ENCODE peak calls at places on chromosomes 3 and 15, in ten cellular contexts. C, O, E, B, P, F, J, Q, G and K are unnamed samples.
A peak's percentile ranks its signal among the peaks of the same experiment; 100 is the strongest.

GRCh38 chr3:187261541-187261969 is 30.0 kb downstream of the MASP1 start:
- DNase-seq in C (no peak), O (no peak), E (no peak), B (no peak), P (no peak), F (no peak), J (no peak), Q (no peak), G (no peak), K (no peak)

GRCh38 chr3:67292356-67293225 is 294.5 kb downstream of the KBTBD8 start:
- DNase-seq in C (no peak), O (no peak), E (no peak), B (no peak), P (no peak), F (no peak), J (no peak), Q (no peak), G (no peak), K (no peak)

GRCh38 chr15:38414351-38414750 is 39.6 kb upstream of the FAM98B start:
- DNase-seq in C (peak; percentile 45), O (no peak), E (no peak), B (no peak), P (peak; percentile 21), F (peak; percentile 53), J (no peak), Q (peak; percentile 33), G (peak; percentile 70), K (peak; percentile 71)

GRCh38 chr3:178777718-178778411 is 241.6 kb downstream of the KCNMB2 start:
- DNase-seq in C (peak; percentile 8), O (no peak), E (peak; percentile 11), B (peak; percentile 31), P (no peak), F (peak; percentile 70), J (no peak), Q (no peak), G (peak; percentile 68), K (peak; percentile 83)

GRCh38 chr15:45863881-45864580 is 229.2 kb downstream of the SQOR start:
- DNase-seq in C (no peak), O (no peak), E (no peak), B (no peak), P (peak; percentile 33), F (no peak), J (no peak), Q (no peak), G (no peak), K (no peak)

GRCh38 chr3:152611905-152612304 is 223.0 kb upstream of the P2RY1 start:
- DNase-seq in C (no peak), O (no peak), E (no peak), B (no peak), P (no peak), F (no peak), J (no peak), Q (no peak), G (no peak), K (no peak)

GRCh38 chr3:137764563-137765309 is 621 bp downstream of the SOX14 start:
- DNase-seq in C (no peak), O (no peak), E (no peak), B (no peak), P (no peak), F (no peak), J (peak; percentile 71), Q (peak; percentile 34), G (no peak), K (no peak)

GRCh38 chr3:88059380-88060160 is 515 bp downstream of the ZNF654 start:
- DNase-seq in C (peak; percentile 11), O (no peak), E (no peak), B (no peak), P (no peak), F (no peak), J (no peak), Q (peak; percentile 59), G (no peak), K (peak; percentile 25)

GRCh38 chr3:10026084-10026890 is at the start of gene FANCD2:
- DNase-seq in C (peak; percentile 86), O (no peak), E (peak; percentile 75), B (peak; percentile 85), P (peak; percentile 89), F (peak; percentile 77), J (peak; percentile 99), Q (peak; percentile 77), G (peak; percentile 61), K (peak; percentile 91)

GRCh38 chr3:44554626-44555592 is at the start of gene ZKSCAN7:
- DNase-seq in C (peak; percentile 66), O (no peak), E (peak; percentile 74), B (peak; percentile 6), P (peak; percentile 64), F (no peak), J (peak; percentile 92), Q (no peak), G (peak; percentile 68), K (peak; percentile 52)

GRCh38 chr15:58590901-58591300 is 158.6 kb downstream of the ADAM10 start:
- DNase-seq in C (no peak), O (no peak), E (no peak), B (no peak), P (no peak), F (no peak), J (no peak), Q (no peak), G (no peak), K (no peak)

GRCh38 chr3:188272481-188273372 is 118.8 kb downstream of the LPP start:
- DNase-seq in C (peak; percentile 54), O (no peak), E (no peak), B (no peak), P (no peak), F (peak; percentile 95), J (no peak), Q (peak; percentile 50), G (peak; percentile 77), K (peak; percentile 50)

GRCh38 chr3:114758828-114759709 is 388.0 kb downstream of the ZBTB20 start:
- DNase-seq in C (no peak), O (peak; percentile 83), E (no peak), B (no peak), P (peak; percentile 37), F (peak; percentile 10), J (no peak), Q (peak; percentile 23), G (peak; percentile 44), K (no peak)

GRCh38 chr15:26838742-26839460 is 28.0 kb upstream of the GABRA5 start:
- DNase-seq in C (no peak), O (no peak), E (no peak), B (no peak), P (no peak), F (no peak), J (no peak), Q (no peak), G (no peak), K (peak; percentile 6)

GRCh38 chr3:105674437-105675065 is 194.3 kb downstream of the CBLB start:
- DNase-seq in C (no peak), O (no peak), E (no peak), B (no peak), P (no peak), F (no peak), J (no peak), Q (no peak), G (no peak), K (no peak)

GRCh38 chr3:115165266-115165665 is 18.2 kb upstream of the ZBTB20 start:
- DNase-seq in C (no peak), O (no peak), E (no peak), B (no peak), P (no peak), F (no peak), J (no peak), Q (no peak), G (no peak), K (no peak)

GRCh38 chr3:30795176-30795575 is 99.3 kb downstream of the GADL1 start:
- DNase-seq in C (no peak), O (no peak), E (no peak), B (no peak), P (no peak), F (peak; percentile 12), J (no peak), Q (no peak), G (no peak), K (no peak)

GRCh38 chr3:165355316-165355715 is 159.1 kb upstream of the SLITRK3 start:
- DNase-seq in C (no peak), O (no peak), E (no peak), B (no peak), P (no peak), F (no peak), J (no peak), Q (no peak), G (no peak), K (no peak)

GRCh38 chr3:25728101-25728500 is 55.1 kb downstream of the NGLY1 start:
- DNase-seq in C (no peak), O (peak; percentile 10), E (no peak), B (no peak), P (no peak), F (no peak), J (no peak), Q (no peak), G (no peak), K (no peak)

GRCh38 chr3:46552538-46552937 is 13.6 kb downstream of the LRRC2 start:
- DNase-seq in C (no peak), O (no peak), E (no peak), B (no peak), P (no peak), F (no peak), J (no peak), Q (no peak), G (no peak), K (no peak)

GRCh38 chr3:78721771-78722543 is 1045.8 kb downstream of the ROBO1 start:
- DNase-seq in C (no peak), O (no peak), E (no peak), B (no peak), P (no peak), F (no peak), J (no peak), Q (no peak), G (no peak), K (no peak)

GRCh38 chr15:25180606-25181289 is 226.0 kb downstream of the SNRPN start:
- DNase-seq in C (no peak), O (no peak), E (no peak), B (no peak), P (no peak), F (no peak), J (peak; percentile 31), Q (no peak), G (no peak), K (no peak)

GRCh38 chr15:71397377-71397776 is 282.1 kb downstream of the THSD4 start:
- DNase-seq in C (no peak), O (no peak), E (no peak), B (no peak), P (no peak), F (no peak), J (no peak), Q (no peak), G (no peak), K (peak; percentile 19)

GRCh38 chr15:62417444-62417843 is 252.4 kb upstream of the C2CD4B start:
- DNase-seq in C (no peak), O (no peak), E (no peak), B (no peak), P (no peak), F (no peak), J (no peak), Q (no peak), G (no peak), K (no peak)

GRCh38 chr15:52136471-52136993 is 24.0 kb upstream of the BCL2L10 start:
- DNase-seq in C (no peak), O (no peak), E (no peak), B (no peak), P (no peak), F (no peak), J (no peak), Q (no peak), G (no peak), K (no peak)

GRCh38 chr3:114333923-114334240 is 40.1 kb downstream of the TIGIT start:
- DNase-seq in C (no peak), O (no peak), E (no peak), B (no peak), P (no peak), F (no peak), J (no peak), Q (no peak), G (no peak), K (no peak)

GRCh38 chr3:122497425-122497824 is 17.3 kb downstream of the KPNA1 start:
- DNase-seq in C (peak; percentile 63), O (no peak), E (no peak), B (no peak), P (no peak), F (peak; percentile 93), J (no peak), Q (peak; percentile 81), G (peak; percentile 73), K (peak; percentile 83)

GRCh38 chr3:153026026-153026425 is 136.0 kb upstream of the RAP2B start:
- DNase-seq in C (peak; percentile 17), O (no peak), E (peak; percentile 0), B (peak; percentile 19), P (no peak), F (peak; percentile 42), J (no peak), Q (peak; percentile 54), G (peak; percentile 46), K (peak; percentile 63)